ENCODE peak calls at places on chromosomes 5 and 9, in four cellular contexts. Y, W, O and V are unnamed samples.

GRCh38 chr9:130846487-130847305 is 11.6 kb downstream of the ABL1 start:
- DNase-seq in Y (no peak), W (no peak), O (no peak), V (no peak)

GRCh38 chr9:119790022-119790421 is 420.8 kb upstream of the BRINP1 start:
- DNase-seq in Y (no peak), W (no peak), O (no peak), V (no peak)

GRCh38 chr5:16763211-16763610 is 146.4 kb upstream of the RETREG1 start:
- DNase-seq in Y (no peak), W (no peak), O (no peak), V (no peak)

GRCh38 chr5:110727025-110727314 is 499 bp upstream of the TMEM232 start:
- DNase-seq in Y (no peak), W (no peak), O (no peak), V (no peak)

GRCh38 chr5:7869474-7870136 is 657 bp downstream of the MTRR start:
- DNase-seq in Y (no peak), W (peak; percentile 50), O (peak; percentile 40), V (no peak)

GRCh38 chr9:19231126-19232035 is 888 bp downstream of the DENND4C start:
- DNase-seq in Y (no peak), W (peak; percentile 52), O (no peak), V (no peak)

GRCh38 chr9:36632892-36633291 is 60.2 kb downstream of the MELK start:
- DNase-seq in Y (no peak), W (no peak), O (peak; percentile 33), V (no peak)

GRCh38 chr5:64883912-64884311 is 115.2 kb downstream of the CWC27 start:
- DNase-seq in Y (no peak), W (no peak), O (no peak), V (no peak)

GRCh38 chr9:114677418-114677817 is 4.6 kb downstream of the TEX48 start:
- DNase-seq in Y (no peak), W (no peak), O (no peak), V (peak; percentile 92)

GRCh38 chr5:76367623-76368366 is 35.3 kb upstream of the IQGAP2 start:
- DNase-seq in Y (no peak), W (no peak), O (peak; percentile 59), V (no peak)

GRCh38 chr9:126806336-126806735 is 1.5 kb downstream of the ZBTB43 start:
- DNase-seq in Y (no peak), W (no peak), O (no peak), V (no peak)

GRCh38 chr5:4873656-4874055 is 266.5 kb upstream of the ADAMTS16 start:
- DNase-seq in Y (no peak), W (no peak), O (no peak), V (no peak)

GRCh38 chr5:179253730-179254129 is 91.5 kb downstream of the ADAMTS2 start:
- DNase-seq in Y (no peak), W (no peak), O (no peak), V (no peak)

GRCh38 chr9:122816163-122816867 is 12.1 kb downstream of the PDCL start:
- DNase-seq in Y (no peak), W (peak; percentile 71), O (no peak), V (no peak)

GRCh38 chr9:70421272-70422180 is 7.1 kb upstream of the KLF9 start:
- DNase-seq in Y (peak; percentile 76), W (no peak), O (no peak), V (no peak)

GRCh38 chr5:172939561-172939960 is 19.7 kb upstream of the RPL26L1 start:
- DNase-seq in Y (no peak), W (no peak), O (no peak), V (no peak)

GRCh38 chr5:92283521-92283920 is 900.4 kb upstream of the ARRDC3 start:
- DNase-seq in Y (no peak), W (no peak), O (no peak), V (no peak)

GRCh38 chr9:70902705-70903131 is 218.7 kb downstream of the TRPM3 start:
- DNase-seq in Y (no peak), W (no peak), O (no peak), V (no peak)

GRCh38 chr5:147565524-147565923 is 55.7 kb upstream of the DPYSL3 start:
- DNase-seq in Y (no peak), W (no peak), O (no peak), V (no peak)

GRCh38 chr5:169909945-169910344 is 70.3 kb downstream of the INSYN2B start:
- DNase-seq in Y (no peak), W (no peak), O (no peak), V (no peak)